ENCODE peak calls at places on chromosome 5, in six cellular contexts. A is activated effector memory CD4-positive, alpha-beta T cell treated with Interleukin-2 at 50 U/mL for 16 hours; C is NCI-H1092; P is HT-29; G is GDM1; T is HCT116. R is an unnamed sample.

GRCh38 chr5:125484272-125485002 is 738.0 kb upstream of the ZNF608 start:
- DNase-seq in A (no peak), C (peak), P (peak), G (no peak), T (peak), R (no peak)

GRCh38 chr5:179413711-179414458 is 68.6 kb upstream of the ADAMTS2 start:
- DNase-seq in A (no peak), C (no peak), P (no peak), G (no peak), T (no peak), R (no peak)

GRCh38 chr5:54769072-54769471 is 216.3 kb downstream of the ESM1 start:
- DNase-seq in A (no peak), C (no peak), P (peak), G (no peak), T (no peak), R (no peak)

GRCh38 chr5:148769941-148770340 is 56.5 kb upstream of the ADRB2 start:
- DNase-seq in A (no peak), C (no peak), P (no peak), G (no peak), T (no peak), R (no peak)

GRCh38 chr5:33457124-33457523 is 16.4 kb downstream of the TARS1 start:
- DNase-seq in A (no peak), C (no peak), P (no peak), G (no peak), T (no peak), R (no peak)

GRCh38 chr5:19853616-19854240 is 134.3 kb downstream of the CDH18 start:
- DNase-seq in A (no peak), C (no peak), P (no peak), G (no peak), T (no peak), R (no peak)

GRCh38 chr5:137629646-137630045 is 106.2 kb downstream of the KLHL3 start:
- DNase-seq in A (no peak), C (no peak), P (peak), G (peak), T (peak), R (no peak)

GRCh38 chr5:126917918-126918623 is 112.3 kb downstream of the MARCHF3 start:
- DNase-seq in A (no peak), C (peak), P (no peak), G (no peak), T (no peak), R (no peak)